ENCODE peak calls at places on chromosomes 5 and 9, in six cellular contexts. M is right lobe of liver; X is CD4-positive, alpha-beta memory T cell; E is heart right ventricle; Q is Peyer's patch; I is GM23248. C is an unnamed sample. For H3K4me1 and H3K27me3, the result is how much of the 10 kb centered on the place peaks cover.

GRCh38 chr5:42889311-42889933 is 77.7 kb upstream of the SELENOP start:
- DNase-seq in E (peak), M (peak), X (peak), Q (peak), I (peak), C (peak)

GRCh38 chr9:79220666-79221065 is 351.1 kb upstream of the TLE4 start:
- DNase-seq in I (peak), M (no peak), Q (no peak), E (no peak), X (no peak), C (no peak)

GRCh38 chr5:32089146-32090000 is 84.7 kb downstream of the GOLPH3 start:
- DNase-seq in X (no peak), M (no peak), I (no peak), E (no peak), Q (no peak), C (no peak)

GRCh38 chr5:83726912-83727311 is 6.3 kb upstream of the HAPLN1 start:
- DNase-seq in I (no peak), M (no peak), Q (no peak), E (no peak), X (no peak), C (no peak)

GRCh38 chr9:107188376-107188775 is 94.7 kb upstream of the RAD23B start:
- DNase-seq in X (no peak), I (no peak), M (no peak), E (no peak), Q (no peak), C (no peak)

GRCh38 chr9:115997923-115998322 is 155.7 kb upstream of the PAPPA start:
- DNase-seq in I (peak), X (no peak), E (no peak), Q (no peak), M (no peak), C (no peak)

GRCh38 chr5:78887384-78888118 is 97.6 kb downstream of the ARSB start:
- DNase-seq in X (no peak), I (no peak), Q (no peak), M (no peak), E (no peak), C (no peak)

GRCh38 chr9:108083796-108084352 is 594.3 kb upstream of the KLF4 start:
- DNase-seq in X (no peak), E (no peak), I (no peak), Q (no peak), M (no peak), C (no peak)

GRCh38 chr5:179839328-179840256 is 18.9 kb downstream of the SQSTM1 start:
- DNase-seq in E (peak), X (no peak), M (peak), I (no peak), Q (no peak), C (no peak)

GRCh38 chr5:141694479-141694878 is 12.4 kb upstream of the ARAP3 start:
- DNase-seq in Q (no peak), M (no peak), E (no peak), I (no peak), X (no peak), C (no peak)

GRCh38 chr5:141697586-141697985 is 15.6 kb upstream of the ARAP3 start:
- DNase-seq in M (no peak), X (no peak), Q (no peak), E (no peak), I (no peak), C (no peak)

GRCh38 chr5:141692919-141693848 is 11.2 kb upstream of the ARAP3 start:
- DNase-seq in X (peak), Q (peak), E (no peak), M (no peak), I (peak), C (no peak)

GRCh38 chr5:141696431-141696830 is 14.4 kb upstream of the ARAP3 start:
- DNase-seq in X (no peak), I (no peak), E (no peak), M (no peak), Q (no peak), C (no peak)

DNA sequence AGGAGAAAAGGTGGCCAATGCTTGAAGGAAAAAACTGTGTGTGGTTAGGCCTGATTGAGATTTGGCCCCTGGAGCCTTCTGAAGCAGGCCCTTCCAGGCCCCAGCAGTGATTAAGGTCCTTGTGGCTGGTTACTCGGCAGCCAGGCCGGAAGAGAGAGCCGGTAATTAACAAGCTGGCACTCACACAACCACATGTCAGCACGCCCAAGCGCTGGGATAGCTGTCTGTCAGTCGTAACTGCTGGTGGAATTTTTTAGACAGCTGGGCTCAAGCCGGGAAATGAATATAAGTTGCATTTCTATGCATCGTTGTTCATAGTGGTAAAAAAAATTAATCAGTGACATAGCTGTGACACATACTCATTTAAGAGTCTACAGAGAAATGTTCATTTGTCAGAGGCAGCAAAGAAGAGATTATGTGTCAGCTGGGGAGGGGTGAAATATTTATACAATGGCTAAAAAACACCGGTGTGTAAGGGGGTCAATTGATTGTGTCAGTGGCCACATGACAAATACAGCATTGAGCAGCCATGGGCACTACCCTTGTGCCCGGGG is 13.7 kb upstream of the ARAP3 start:
- DNase-seq in I (peak), X (no peak), E (peak), Q (no peak), M (no peak), C (no peak)
- H3K4me1 ChIP-seq in I (under half), X (under half), E (under half), Q (under half), M (under half), C (under half)

DNA sequence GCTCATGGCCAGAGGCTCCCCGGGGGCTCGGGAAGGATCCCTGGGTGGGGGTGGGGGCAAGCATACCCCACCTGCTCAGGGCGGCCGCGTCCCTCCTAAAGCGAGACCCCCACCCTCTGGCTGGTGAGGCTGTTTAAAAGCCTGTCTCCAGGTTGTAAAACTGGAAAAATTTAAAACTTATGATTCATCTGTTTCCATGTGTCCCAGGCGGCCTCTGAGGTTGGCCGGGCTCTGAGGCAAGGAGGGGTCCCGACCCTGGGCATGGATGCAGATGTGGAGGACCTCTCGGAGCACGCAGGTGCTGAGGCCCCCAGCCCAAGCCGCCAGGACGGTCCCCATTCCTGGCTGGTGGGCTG is 24.2 kb upstream of the TMEM250 start:
- DNase-seq in E (no peak), X (no peak), I (no peak), M (no peak), Q (no peak), C (no peak)
- H3K27me3 ChIP-seq in E (half or more), X (under half), I (under half), M (under half), Q (under half), C (half or more)

DNA sequence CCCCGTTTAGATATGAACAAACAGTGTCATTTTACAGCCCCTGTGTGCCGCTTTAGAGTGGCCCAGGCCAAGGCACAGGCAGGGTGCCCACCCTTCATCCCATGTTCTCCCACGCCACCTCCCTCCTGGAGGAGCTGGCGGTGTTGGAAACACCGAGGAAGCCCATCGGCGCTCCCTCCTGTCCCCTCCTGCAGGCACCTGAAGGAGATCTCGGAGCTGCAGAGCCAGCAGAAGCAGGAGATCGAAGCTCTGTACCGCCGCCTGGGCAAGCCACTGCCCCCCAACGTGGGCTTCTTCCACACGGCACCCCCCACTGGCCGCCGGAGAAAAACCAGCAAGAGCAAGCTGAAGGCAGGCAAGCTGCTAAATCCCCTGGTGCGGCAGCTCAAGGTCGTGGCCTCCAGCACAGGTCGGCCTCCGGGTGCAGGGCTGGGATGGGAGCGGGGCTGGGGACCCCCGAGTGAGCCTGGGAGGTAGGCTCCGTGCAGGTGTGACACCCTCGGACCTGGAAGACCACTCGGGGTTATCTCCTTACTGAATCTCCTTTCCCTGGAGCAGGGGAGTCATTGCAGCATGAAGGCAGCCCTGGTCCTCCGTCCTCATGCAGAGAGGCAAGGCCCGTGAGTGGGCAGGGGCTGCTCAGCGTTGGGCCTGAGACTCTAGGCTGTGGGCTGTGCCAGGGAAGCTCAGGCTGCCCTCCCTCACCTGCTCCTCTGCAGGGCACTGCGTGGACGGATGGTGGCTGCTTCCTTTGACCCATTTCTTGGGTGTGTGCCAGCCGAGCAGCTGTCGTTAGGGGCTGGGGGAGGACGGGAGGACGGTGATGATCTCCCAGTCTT is 113.9 kb downstream of the WNK2 start:
- DNase-seq in I (no peak), M (no peak), Q (peak), X (no peak), E (no peak), C (peak)
- H3K4me1 ChIP-seq in I (under half), M (under half), Q (under half), X (under half), E (under half), C (under half)

GRCh38 chr9:34581318-34581717 is 8.2 kb downstream of the CNTFR start:
- DNase-seq in M (no peak), E (no peak), I (no peak), Q (no peak), X (no peak), C (no peak)

GRCh38 chr9:34588671-34589370 is 703 bp downstream of the CNTFR start:
- DNase-seq in X (no peak), M (no peak), I (no peak), E (no peak), Q (no peak), C (peak)

GRCh38 chr9:34585946-34586705 is 3.4 kb downstream of the CNTFR start:
- DNase-seq in I (no peak), Q (no peak), M (no peak), X (no peak), E (no peak), C (no peak)

GRCh38 chr9:34587271-34587670 is 2.3 kb downstream of the CNTFR start:
- DNase-seq in M (no peak), X (no peak), E (no peak), Q (no peak), I (no peak), C (no peak)

GRCh38 chr9:34584970-34585369 is 4.6 kb downstream of the CNTFR start:
- DNase-seq in I (no peak), Q (no peak), X (no peak), E (no peak), M (no peak), C (no peak)
- H3K27me3 ChIP-seq in I (half or more), Q (under half), X (under half), E (half or more), M (under half), C (half or more)

DNA sequence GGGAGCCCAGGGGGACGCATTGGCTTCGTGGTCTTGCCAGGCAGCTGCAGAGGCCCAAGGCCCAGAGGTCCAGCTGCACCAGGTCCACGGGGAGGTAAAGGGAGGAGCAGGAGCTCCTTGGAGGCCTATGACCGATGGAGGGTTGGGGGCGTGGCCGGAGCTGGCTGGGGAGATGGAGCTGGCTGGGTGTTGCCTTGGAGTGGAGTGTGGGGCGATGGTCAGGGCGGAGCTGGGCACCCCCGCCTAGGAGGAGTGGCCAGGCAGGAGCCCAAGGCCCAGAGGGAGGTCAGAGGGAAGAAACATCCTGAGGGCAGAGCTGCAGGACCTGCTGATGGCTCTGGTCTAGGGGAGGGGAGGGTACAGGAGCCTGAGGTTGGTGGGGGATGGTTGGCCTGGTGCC is 44.6 kb downstream of the KCNT1 start:
- DNase-seq in X (no peak), I (no peak), Q (no peak), E (no peak), M (no peak), C (no peak)
- H3K4me1 ChIP-seq in X (under half), I (under half), Q (under half), E (under half), M (under half), C (under half)

DNA sequence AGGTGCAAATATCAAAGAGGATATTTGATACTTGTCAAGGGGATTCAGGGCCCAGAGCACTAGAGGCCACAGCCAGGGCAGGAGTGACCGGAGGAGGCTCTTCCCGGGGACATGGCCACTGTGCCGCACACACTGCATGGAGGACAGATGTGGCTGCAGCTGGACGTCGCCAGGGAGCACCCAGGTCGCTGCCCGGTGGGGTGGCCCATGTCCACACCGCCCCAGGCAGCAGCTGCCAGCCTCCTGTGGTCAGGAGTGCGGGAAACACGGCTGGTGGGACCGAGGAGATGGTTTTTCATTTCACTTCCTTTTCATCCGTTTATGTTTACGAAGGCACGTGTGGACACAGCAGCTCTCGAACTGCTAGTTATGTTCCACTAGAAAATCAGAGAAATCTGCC is 15.1 kb downstream of the SEC16A start:
- DNase-seq in E (no peak), Q (no peak), X (no peak), I (no peak), M (no peak), C (no peak)
- H3K27me3 ChIP-seq in E (under half), Q (under half), X (under half), I (under half), M (under half), C (under half)

DNA sequence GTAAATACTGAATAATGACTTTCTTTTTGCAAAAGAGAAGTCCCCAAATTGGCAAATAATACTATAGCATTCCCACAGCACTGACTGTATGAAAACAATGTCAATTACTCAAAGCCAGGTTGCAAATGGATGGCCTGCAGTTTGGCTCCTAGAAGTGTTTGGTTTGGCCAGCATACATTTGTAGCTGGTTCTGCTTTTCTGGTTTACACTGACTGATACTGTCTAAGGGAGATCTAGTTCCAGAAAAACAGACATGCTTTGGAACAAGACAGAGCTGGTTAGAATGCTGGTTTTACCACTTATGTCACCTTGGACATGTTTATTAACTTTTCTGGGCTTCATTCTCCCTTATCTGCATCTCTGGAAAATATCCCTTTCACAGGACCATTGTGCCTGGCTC is 81.5 kb upstream of the TRPM3 start:
- DNase-seq in M (no peak), E (no peak), X (no peak), I (no peak), Q (no peak), C (no peak)
- H3K4me1 ChIP-seq in M (under half), E (under half), X (under half), I (under half), Q (under half), C (under half)